ENCODE peak calls at places on chromosomes 7 and 10, in nine cellular contexts. G is NCI-H1417, A is iris pigment epithelial cell, J is kidney, H is SK-N-DZ, X is HEK293T, C is GM19239, M is posterior vena cava, Q is NCI-H460. B is an unnamed sample.
A peak's percentile ranks its signal among the peaks of the same experiment; 100 is the strongest.

GRCh38 chr7:38232475-38233366 is 40.7 kb downstream of the TARP start:
- DNase-seq in G (no peak), A (no peak), J (no peak), H (no peak), X (no peak), C (peak; percentile 10), M (peak; percentile 77), Q (no peak), B (no peak)

GRCh38 chr10:82319558-82319957 is 444.6 kb downstream of the NRG3 start:
- DNase-seq in G (no peak), A (no peak), J (no peak), H (peak; percentile 52), X (no peak), C (no peak), M (no peak), Q (no peak), B (no peak)

GRCh38 chr10:76905251-76905650 is 732.4 kb downstream of the KCNMA1 start:
- DNase-seq in G (no peak), A (no peak), J (no peak), H (no peak), X (no peak), C (no peak), M (no peak), Q (no peak), B (no peak)

GRCh38 chr7:48781783-48782182 is 142.6 kb upstream of the CDC14C start:
- DNase-seq in G (no peak), A (peak; percentile 1), J (no peak), H (no peak), X (no peak), C (no peak), M (no peak), Q (no peak), B (no peak)

GRCh38 chr7:150481207-150481920 is 30.9 kb downstream of the GIMAP8 start:
- DNase-seq in G (no peak), A (no peak), J (no peak), H (no peak), X (no peak), C (no peak), M (no peak), Q (no peak), B (no peak)

GRCh38 chr7:142357953-142358520 is 100.2 kb upstream of the PRSS58 start:
- DNase-seq in G (peak; percentile 81), A (peak; percentile 78), J (peak; percentile 53), H (peak; percentile 86), X (peak; percentile 69), C (peak; percentile 30), M (no peak), Q (peak; percentile 64), B (no peak)

GRCh38 chr7:98287486-98287959 is 6.0 kb downstream of the BRI3 start:
- DNase-seq in G (peak; percentile 12), A (no peak), J (peak; percentile 80), H (no peak), X (no peak), C (no peak), M (no peak), Q (no peak), B (no peak)

GRCh38 chr7:27861747-27862146 is 121.8 kb downstream of the TAX1BP1 start:
- DNase-seq in G (no peak), A (no peak), J (no peak), H (no peak), X (no peak), C (no peak), M (no peak), Q (no peak), B (no peak)

GRCh38 chr10:36017141-36017540 is 375.0 kb upstream of the FZD8 start:
- DNase-seq in G (no peak), A (no peak), J (no peak), H (no peak), X (no peak), C (no peak), M (no peak), Q (no peak), B (no peak)

GRCh38 chr7:98212532-98213041 is 1.3 kb downstream of the BHLHA15 start:
- DNase-seq in G (no peak), A (no peak), J (peak; percentile 72), H (no peak), X (no peak), C (no peak), M (peak; percentile 79), Q (no peak), B (no peak)

GRCh38 chr7:130286881-130287280 is 6.1 kb upstream of the CPA4 start:
- DNase-seq in G (no peak), A (peak; percentile 44), J (no peak), H (no peak), X (no peak), C (no peak), M (no peak), Q (no peak), B (no peak)

GRCh38 chr7:106448346-106448991 is 163.7 kb upstream of the NAMPT start:
- DNase-seq in G (no peak), A (no peak), J (no peak), H (no peak), X (no peak), C (no peak), M (no peak), Q (peak; percentile 93), B (no peak)

GRCh38 chr10:31759124-31759798 is 169.4 kb downstream of the ARHGAP12 start:
- DNase-seq in G (peak; percentile 35), A (peak; percentile 54), J (peak; percentile 87), H (peak; percentile 39), X (peak; percentile 19), C (no peak), M (peak; percentile 91), Q (peak; percentile 38), B (peak; percentile 30)

GRCh38 chr7:130880668-130881067 is 146.7 kb upstream of the KLF14 start:
- DNase-seq in G (no peak), A (peak; percentile 72), J (no peak), H (no peak), X (no peak), C (no peak), M (no peak), Q (no peak), B (no peak)

GRCh38 chr10:49138361-49138891 is 4.6 kb upstream of the FAM170B start:
- DNase-seq in G (no peak), A (no peak), J (no peak), H (no peak), X (no peak), C (no peak), M (no peak), Q (no peak), B (no peak)

GRCh38 chr7:132935608-132936007 is 146.3 kb downstream of the CHCHD3 start:
- DNase-seq in G (no peak), A (no peak), J (no peak), H (no peak), X (no peak), C (no peak), M (no peak), Q (no peak), B (no peak)

GRCh38 chr10:80205478-80206276 is at the start of gene ANXA11:
- DNase-seq in G (peak; percentile 63), A (peak; percentile 63), J (peak; percentile 95), H (peak; percentile 60), X (peak; percentile 88), C (peak; percentile 89), M (peak; percentile 93), Q (peak; percentile 77), B (no peak)

GRCh38 chr7:25680636-25681035 is 452.4 kb upstream of the NPVF start:
- DNase-seq in G (no peak), A (no peak), J (no peak), H (no peak), X (no peak), C (no peak), M (no peak), Q (no peak), B (no peak)

GRCh38 chr10:74736029-74736428 is 90.4 kb upstream of the KAT6B start:
- DNase-seq in G (no peak), A (no peak), J (no peak), H (no peak), X (no peak), C (no peak), M (no peak), Q (no peak), B (no peak)

GRCh38 chr10:117886766-117887165 is 160.0 kb downstream of the RAB11FIP2 start:
- DNase-seq in G (no peak), A (no peak), J (no peak), H (no peak), X (no peak), C (no peak), M (no peak), Q (no peak), B (no peak)

GRCh38 chr7:184768-185264 is 7.6 kb upstream of the FAM20C start:
- DNase-seq in G (no peak), A (no peak), J (no peak), H (no peak), X (no peak), C (no peak), M (no peak), Q (no peak), B (no peak)

B was measured in NCI-H2227 treated with DMSO at 0.1 percent for 48 hours.